ENCODE peak calls at places on chromosomes 7 and 10, in six cellular contexts. J is astrocyte of the spinal cord; L is skeletal muscle cell; H is activated CD8-positive, alpha-beta memory T cell treated with anti-CD3 and anti-CD28 coated beads for 24 hours; E is stimulated activated CD8-positive, alpha-beta memory T cell treated with anti-CD3 and anti-CD28 coated beads, Interleukin-2, amount 100 ng/mL, for 48 hours; S is AG10803. D is an unnamed sample.

GRCh38 chr10:100886946-100887345 is 25.8 kb upstream of the SLF2 start:
- DNase-seq in J (no peak), L (peak), H (no peak), E (no peak), S (no peak), D (no peak)

GRCh38 chr10:22148956-22149355 is 68.9 kb downstream of the EBLN1 start:
- DNase-seq in J (peak), L (no peak), H (no peak), E (no peak), S (no peak), D (no peak)

GRCh38 chr7:39271386-39271785 is 293.7 kb downstream of the POU6F2 start:
- DNase-seq in J (peak), L (no peak), H (no peak), E (no peak), S (peak), D (no peak)

GRCh38 chr7:29122081-29122480 is 24.3 kb downstream of the CPVL start:
- DNase-seq in J (no peak), L (no peak), H (no peak), E (no peak), S (no peak), D (no peak)

GRCh38 chr10:44897049-44897448 is 14.1 kb upstream of the TMEM72 start:
- DNase-seq in J (no peak), L (no peak), H (no peak), E (no peak), S (no peak), D (no peak)

GRCh38 chr10:45809829-45810228 is 37.5 kb downstream of the AGAP4 start:
- DNase-seq in J (no peak), L (no peak), H (no peak), E (no peak), S (peak), D (no peak)

GRCh38 chr10:96242822-96243221 is 28.5 kb downstream of the BLNK start:
- DNase-seq in J (no peak), L (no peak), H (no peak), E (no peak), S (no peak), D (no peak)

GRCh38 chr10:43683451-43684197 is 34.9 kb upstream of the ZNF32 start:
- DNase-seq in J (no peak), L (no peak), H (no peak), E (peak), S (no peak), D (no peak)

GRCh38 chr7:80335473-80336232 is 176.2 kb downstream of the GNAT3 start:
- DNase-seq in J (no peak), L (peak), H (no peak), E (no peak), S (peak), D (no peak)

GRCh38 chr10:103691723-103692380 is 163.5 kb downstream of the SH3PXD2A start:
- DNase-seq in J (no peak), L (no peak), H (no peak), E (no peak), S (no peak), D (no peak)

GRCh38 chr10:50325449-50326188 is 74.3 kb upstream of the ASAH2 start:
- DNase-seq in J (peak), L (peak), H (no peak), E (no peak), S (peak), D (no peak)

D was measured in vagina.